ENCODE peak calls at places on chromosomes 12 and 14, in six cellular contexts. Z is H9, R is esophagus squamous epithelium, B is spleen, S is fibroblast of lung, N is MM.1S. H is an unnamed sample.

GRCh38 chr12:127664901-127665300 is 602.1 kb upstream of the TMEM132C start:
- DNase-seq in R (no peak), Z (no peak), B (no peak), S (no peak), N (no peak), H (no peak)

GRCh38 chr14:78254911-78255431 is 84.8 kb downstream of the NRXN3 start:
- DNase-seq in B (no peak), S (no peak), N (peak; percentile 34), R (no peak), Z (no peak), H (no peak)

GRCh38 chr12:52082988-52083637 is 3.6 kb downstream of the SMIM41 start:
- DNase-seq in N (peak; percentile 46), S (peak; percentile 73), Z (peak; percentile 71), B (peak; percentile 89), R (no peak), H (peak; percentile 68)

GRCh38 chr14:95707327-95707726 is 6.6 kb downstream of the TCL1A start:
- DNase-seq in B (no peak), Z (no peak), R (no peak), N (no peak), S (no peak), H (no peak)

GRCh38 chr12:2813573-2814185 is 1.2 kb downstream of the ITFG2 start:
- DNase-seq in S (peak; percentile 75), B (peak; percentile 37), N (peak; percentile 80), Z (peak; percentile 67), R (no peak), H (no peak)

GRCh38 chr12:87520968-87521367 is 508.2 kb downstream of the C12orf50 start:
- DNase-seq in N (no peak), S (no peak), R (no peak), Z (no peak), B (no peak), H (no peak)

GRCh38 chr12:76259660-76260389 is 88.4 kb downstream of the BBS10 start:
- DNase-seq in S (peak; percentile 97), N (no peak), B (no peak), Z (no peak), R (no peak), H (no peak)

GRCh38 chr14:28653521-28653920 is 113.1 kb upstream of the FOXG1 start:
- DNase-seq in Z (no peak), R (no peak), N (no peak), B (no peak), S (no peak), H (no peak)

GRCh38 chr12:106114084-106115068 is 24.4 kb downstream of the NUAK1 start:
- DNase-seq in N (peak; percentile 44), R (no peak), S (peak; percentile 67), B (no peak), Z (no peak), H (no peak)

GRCh38 chr12:70660620-70661219 is 23.5 kb upstream of the PTPRB start:
- DNase-seq in R (no peak), Z (no peak), N (peak; percentile 77), B (no peak), S (peak; percentile 37), H (peak; percentile 61)

GRCh38 chr12:130978785-130979184 is 25.1 kb downstream of the ADGRD1 start:
- DNase-seq in B (no peak), N (no peak), R (no peak), S (no peak), Z (peak; percentile 28), H (no peak)

GRCh38 chr14:89249296-89249565 is 167.8 kb downstream of the FOXN3 start:
- DNase-seq in B (no peak), R (no peak), N (no peak), S (no peak), Z (peak; percentile 39), H (no peak)

GRCh38 chr12:82966160-82966559 is 279.5 kb downstream of the TMTC2 start:
- DNase-seq in R (no peak), N (no peak), B (no peak), S (no peak), Z (no peak), H (no peak)

GRCh38 chr12:92049403-92049802 is 96.2 kb downstream of the BTG1 start:
- DNase-seq in B (no peak), S (no peak), Z (no peak), N (no peak), R (no peak), H (no peak)

GRCh38 chr12:67651380-67651695 is 2.8 kb downstream of the DYRK2 start:
- DNase-seq in N (peak; percentile 30), R (no peak), Z (no peak), B (no peak), S (peak; percentile 70), H (no peak)

GRCh38 chr14:99331796-99332195 is 59.8 kb upstream of the BCL11B start:
- DNase-seq in B (peak; percentile 38), N (no peak), Z (no peak), R (no peak), S (no peak), H (no peak)

GRCh38 chr12:70830221-70831061 is 90.1 kb downstream of the PTPRR start:
- DNase-seq in Z (no peak), S (no peak), R (no peak), B (no peak), N (no peak), H (no peak)

DNA sequence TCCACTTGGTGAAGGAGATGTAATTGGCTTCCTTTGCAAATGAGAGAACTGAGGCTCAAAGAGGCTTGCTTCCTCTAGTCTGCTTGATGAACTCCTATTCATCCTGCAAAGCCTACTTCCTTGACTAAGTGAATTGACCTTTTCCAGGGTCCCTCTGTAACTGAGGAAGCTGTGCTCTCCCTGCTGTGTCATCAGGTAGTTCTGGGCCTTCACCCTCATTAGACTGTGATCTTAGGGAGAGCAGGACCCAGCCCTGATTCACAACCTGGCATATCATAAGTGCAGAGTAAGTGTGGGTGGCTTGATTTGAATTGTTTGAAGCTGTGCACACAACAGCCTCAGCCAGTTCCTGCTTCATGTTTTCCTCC is 16.3 kb downstream of the ASB2 start:
- DNase-seq in R (no peak), Z (no peak), S (no peak), B (no peak), N (no peak), H (no peak)
- H3K4me1 ChIP-seq in R (peaks cover 87% of the 10 kb centered on the region), Z (no peaks in the 10 kb centered on the region), S (no peaks in the 10 kb centered on the region), B (peaks cover 72% of the 10 kb centered on the region), N (peaks cover 69% of the 10 kb centered on the region), H (peaks cover 9% of the 10 kb centered on the region)

DNA sequence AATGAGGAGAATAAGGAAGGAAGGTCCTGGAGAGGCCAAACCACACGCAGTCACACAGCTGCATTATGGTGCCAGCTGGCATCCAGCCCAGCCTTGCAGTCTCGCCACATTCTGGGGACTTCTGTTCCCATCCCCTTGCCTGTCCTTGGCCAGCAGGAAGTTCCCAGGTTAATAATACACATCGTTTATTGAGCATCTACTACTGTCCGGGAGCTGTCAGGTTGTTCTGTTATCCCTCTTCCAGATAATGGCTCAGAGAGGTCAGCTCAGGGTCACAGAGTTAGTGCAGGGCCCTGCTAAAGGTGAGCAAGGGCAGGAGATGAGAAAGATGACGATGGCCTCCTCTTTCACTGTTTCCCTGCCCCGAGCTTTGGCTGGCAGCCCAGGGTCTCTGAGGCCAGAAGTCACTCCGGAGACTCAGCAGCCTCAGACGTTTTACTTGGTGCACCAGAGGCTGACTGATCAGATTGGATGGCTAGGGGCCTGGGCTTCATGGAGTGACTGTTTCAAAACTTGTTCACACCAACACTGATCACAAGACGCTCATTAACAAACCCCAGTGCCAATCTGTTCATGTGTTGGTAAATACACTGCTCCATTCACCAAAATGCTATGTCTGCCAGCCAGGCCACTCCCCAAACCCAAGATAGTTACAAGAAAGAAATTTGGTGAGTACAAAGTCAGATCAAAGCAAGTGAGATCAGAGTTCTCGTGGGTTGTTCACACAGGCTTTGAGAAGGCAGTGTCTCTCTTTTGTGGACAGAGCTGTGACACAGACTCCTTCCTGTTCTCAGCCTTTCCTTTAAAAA is 79.2 kb downstream of the B4GALNT3 start:
- DNase-seq in B (peak; percentile 86), S (peak; percentile 44), Z (no peak), R (no peak), N (no peak), H (peak; percentile 55)
- H3K27ac ChIP-seq in B (peak overlapping the region; percentile 31), S (no peak overlapping the region), Z (no peak overlapping the region), R (peak overlapping the region; percentile 83), N (no peak overlapping the region), H (no peak overlapping the region)

GRCh38 chr12:79115743-79116142 is 251.2 kb downstream of the SYT1 start:
- DNase-seq in Z (no peak), S (no peak), R (no peak), N (no peak), B (no peak), H (no peak)

GRCh38 chr12:79121486-79121885 is 256.9 kb downstream of the SYT1 start:
- DNase-seq in Z (peak; percentile 32), N (no peak), R (no peak), B (no peak), S (no peak), H (no peak)

GRCh38 chr12:79114896-79115295 is 250.3 kb downstream of the SYT1 start:
- DNase-seq in S (no peak), N (no peak), B (no peak), R (no peak), Z (no peak), H (no peak)

GRCh38 chr12:79124385-79124784 is 259.8 kb downstream of the SYT1 start:
- DNase-seq in N (no peak), S (no peak), B (no peak), Z (no peak), R (no peak), H (no peak)

GRCh38 chr12:79119796-79120195 is 255.2 kb downstream of the SYT1 start:
- DNase-seq in S (no peak), B (no peak), N (no peak), Z (peak; percentile 77), R (no peak), H (no peak)
- TF ChIP-seq CTCF in S (no peak), B (no peak), N (no peak), Z (peak; percentile 59), R (no peak), H (no peak)

GRCh38 chr12:53816360-53817020 is 64.7 kb upstream of the CISTR start:
- DNase-seq in N (no peak), S (no peak), B (no peak), R (no peak), Z (no peak), H (no peak)
- H3K4me1 ChIP-seq in N (peaks cover 6% of the 10 kb centered on the region), S (no peaks in the 10 kb centered on the region), B (no peaks in the 10 kb centered on the region), R (no peaks in the 10 kb centered on the region), Z (no peaks in the 10 kb centered on the region), H (no peaks in the 10 kb centered on the region)

GRCh38 chr12:21940972-21941521 is at the start of gene ABCC9:
- DNase-seq in N (no peak), R (no peak), Z (peak; percentile 69), B (peak; percentile 58), S (peak; percentile 48), H (peak; percentile 64)
- H3K27ac ChIP-seq in N (no peak within 1 kb of the TSS), R (peak within 1 kb of the TSS; percentile 86), Z (no peak within 1 kb of the TSS), B (peak within 1 kb of the TSS; percentile 70), S (peak within 1 kb of the TSS; percentile 82), H (peak within 1 kb of the TSS; percentile 93)